ENCODE peak calls at places on chromosome 16, in seven cellular contexts. H is sigmoid colon; A is GM20000; P is activated CD4-positive, alpha-beta T cell treated with anti-CD3 and anti-CD28 coated beads, Interleukin-2, amount 10 ng/mL, durations not matched to agents 7 days and 5 days; B is non-pigmented ciliary epithelial cell; E is progenitor cell of endocrine pancreas; L is spleen. O is an unnamed sample.

GRCh38 chr16:3135120-3135715 is 389 bp downstream of the ZNF213 start:
- DNase-seq in H (no peak), A (no peak), P (peak), B (no peak), E (no peak), L (no peak), O (no peak)

GRCh38 chr16:9258423-9259051 is 167.1 kb downstream of the HAPSTR1 start:
- DNase-seq in H (no peak), A (peak), P (peak), B (no peak), E (peak), L (no peak), O (peak)

GRCh38 chr16:7405166-7405565 is 72.5 kb downstream of the RBFOX1 start:
- DNase-seq in H (no peak), A (no peak), P (no peak), B (no peak), E (peak), L (no peak), O (no peak)

GRCh38 chr16:70383421-70383960 is 36.8 kb downstream of the DDX19A start:
- DNase-seq in H (no peak), A (no peak), P (no peak), B (no peak), E (no peak), L (no peak), O (no peak)

GRCh38 chr16:73714976-73715375 is 581.6 kb upstream of the PSMD7 start:
- DNase-seq in H (no peak), A (no peak), P (no peak), B (no peak), E (no peak), L (no peak), O (no peak)

GRCh38 chr16:81627024-81627423 is 152.1 kb upstream of the PLCG2 start:
- DNase-seq in H (no peak), A (no peak), P (no peak), B (no peak), E (no peak), L (no peak), O (no peak)

GRCh38 chr16:746637-747036 is 5.8 kb upstream of the CIAO3 start:
- DNase-seq in H (no peak), A (no peak), P (no peak), B (no peak), E (no peak), L (no peak), O (no peak)

GRCh38 chr16:57664662-57665025 is 3.5 kb upstream of the ADGRG3 start:
- DNase-seq in H (no peak), A (no peak), P (no peak), B (no peak), E (no peak), L (no peak), O (no peak)

GRCh38 chr16:73210686-73211085 is 162.8 kb upstream of the ZFHX3 start:
- DNase-seq in H (no peak), A (no peak), P (no peak), B (no peak), E (no peak), L (no peak), O (no peak)

GRCh38 chr16:47519996-47520679 is 59.0 kb downstream of the PHKB start:
- DNase-seq in H (no peak), A (no peak), P (no peak), B (no peak), E (no peak), L (no peak), O (no peak)

GRCh38 chr16:8644513-8645140 is 23.1 kb downstream of the METTL22 start:
- DNase-seq in H (no peak), A (no peak), P (peak), B (no peak), E (no peak), L (peak), O (peak)

GRCh38 chr16:72072514-72073342 is 9.7 kb downstream of the HPR start:
- DNase-seq in H (no peak), A (no peak), P (no peak), B (no peak), E (no peak), L (no peak), O (no peak)

GRCh38 chr16:23072084-23072599 is 77.1 kb downstream of the USP31 start:
- DNase-seq in H (peak), A (no peak), P (no peak), B (peak), E (no peak), L (no peak), O (peak)

GRCh38 chr16:85369741-85370528 is 243.2 kb upstream of the GSE1 start:
- DNase-seq in H (peak), A (peak), P (peak), B (no peak), E (peak), L (no peak), O (peak)

GRCh38 chr16:13607289-13607688 is 312.7 kb upstream of the ERCC4 start:
- DNase-seq in H (no peak), A (no peak), P (no peak), B (no peak), E (no peak), L (no peak), O (no peak)

GRCh38 chr16:56910654-56911539 is 21.0 kb upstream of the HERPUD1 start:
- DNase-seq in H (no peak), A (no peak), P (no peak), B (peak), E (no peak), L (no peak), O (no peak)

GRCh38 chr16:69073181-69073669 is 32.2 kb upstream of the HAS3 start:
- DNase-seq in H (no peak), A (no peak), P (no peak), B (peak), E (no peak), L (no peak), O (no peak)

GRCh38 chr16:81517630-81518438 is 73.2 kb downstream of the CMIP start:
- DNase-seq in H (no peak), A (no peak), P (no peak), B (no peak), E (no peak), L (no peak), O (no peak)

GRCh38 chr16:85486256-85486915 is 126.7 kb upstream of the GSE1 start:
- DNase-seq in H (no peak), A (no peak), P (no peak), B (no peak), E (no peak), L (no peak), O (no peak)

GRCh38 chr16:3984111-3985060 is 103.9 kb upstream of the CREBBP start:
- DNase-seq in H (no peak), A (no peak), P (no peak), B (no peak), E (no peak), L (no peak), O (no peak)

GRCh38 chr16:88013091-88013609 is 61.9 kb downstream of the BANP start:
- DNase-seq in H (peak), A (no peak), P (no peak), B (no peak), E (no peak), L (no peak), O (peak)

GRCh38 chr16:24729967-24730815 is 740 bp downstream of the TNRC6A start:
- DNase-seq in H (peak), A (peak), P (peak), B (no peak), E (no peak), L (no peak), O (peak)

GRCh38 chr16:67430504-67431076 is 331 bp upstream of the HSD11B2 start:
- DNase-seq in H (no peak), A (no peak), P (peak), B (no peak), E (peak), L (no peak), O (peak)

GRCh38 chr16:19809121-19809635 is 75.5 kb downstream of the GPRC5B start:
- DNase-seq in H (peak), A (no peak), P (no peak), B (no peak), E (no peak), L (no peak), O (peak)

GRCh38 chr16:28162326-28162877 is 49.4 kb downstream of the XPO6 start:
- DNase-seq in H (no peak), A (no peak), P (no peak), B (no peak), E (no peak), L (no peak), O (no peak)

GRCh38 chr16:19555938-19556778 is 655 bp downstream of the VPS35L start:
- DNase-seq in H (no peak), A (peak), P (peak), B (no peak), E (peak), L (no peak), O (no peak)

GRCh38 chr16:4323071-4323844 is 7.4 kb downstream of the GLIS2 start:
- DNase-seq in H (peak), A (no peak), P (no peak), B (no peak), E (no peak), L (no peak), O (no peak)

GRCh38 chr16:68251812-68252211 is 6.6 kb downstream of the PLA2G15 start:
- DNase-seq in H (no peak), A (no peak), P (no peak), B (no peak), E (no peak), L (no peak), O (no peak)

GRCh38 chr16:59412275-59412841 is 678.2 kb upstream of the GOT2 start:
- DNase-seq in H (no peak), A (no peak), P (no peak), B (no peak), E (no peak), L (no peak), O (no peak)

O was measured in mucosa of descending colon.